ENCODE peak calls at places on chromosomes 2 and 18, in nine cellular contexts. N, U, F, M, C, E, J, K and Q are unnamed samples.

GRCh38 chr2:102235042-102235473 is 48.2 kb downstream of the IL1RL2 start:
- DNase-seq in K (no peak), J (no peak), F (no peak), N (no peak), E (no peak), M (no peak), U (no peak), C (no peak), Q (no peak)

GRCh38 chr2:96146151-96146880 is 1.1 kb upstream of the DUSP2 start:
- DNase-seq in U (peak), J (peak), C (peak), F (no peak), E (peak), K (no peak), N (peak), M (peak), Q (no peak)

GRCh38 chr2:69216535-69217332 is 170.3 kb downstream of the GFPT1 start:
- DNase-seq in N (no peak), F (no peak), E (no peak), U (no peak), K (peak), J (no peak), M (no peak), C (no peak), Q (no peak)

GRCh38 chr18:80103231-80103630 is 5.8 kb upstream of the ADNP2 start:
- DNase-seq in M (peak), U (no peak), K (no peak), F (no peak), J (no peak), C (no peak), E (no peak), N (no peak), Q (peak)

GRCh38 chr2:216339456-216340279 is 32.6 kb downstream of the MARCHF4 start:
- DNase-seq in F (no peak), E (no peak), C (no peak), M (peak), J (no peak), K (peak), N (no peak), U (no peak), Q (no peak)

GRCh38 chr2:109526442-109526970 is 87.3 kb downstream of the SEPTIN10 start:
- DNase-seq in E (no peak), K (no peak), M (no peak), U (no peak), J (no peak), F (no peak), C (no peak), N (no peak), Q (peak)

GRCh38 chr18:10301831-10302483 is 152.5 kb upstream of the APCDD1 start:
- DNase-seq in J (no peak), K (no peak), C (no peak), E (no peak), F (no peak), U (no peak), N (no peak), M (no peak), Q (peak)

GRCh38 chr18:40810371-40810770 is 1144.7 kb upstream of the PIK3C3 start:
- DNase-seq in U (no peak), F (peak), N (no peak), J (no peak), C (no peak), E (no peak), K (no peak), M (no peak), Q (no peak)

GRCh38 chr18:51430538-51430937 is 233.1 kb upstream of the MEX3C start:
- DNase-seq in U (no peak), J (no peak), E (no peak), N (no peak), K (no peak), C (no peak), F (peak), M (no peak), Q (no peak)

GRCh38 chr2:191569025-191569424 is 108.9 kb upstream of the NABP1 start:
- DNase-seq in E (no peak), K (no peak), M (no peak), J (no peak), N (no peak), U (no peak), F (no peak), C (no peak), Q (no peak)

GRCh38 chr2:207674826-207675225 is 36.6 kb upstream of the CCNYL1 start:
- DNase-seq in U (no peak), J (no peak), N (no peak), K (no peak), E (no peak), F (no peak), M (no peak), C (no peak), Q (no peak)

GRCh38 chr2:45241061-45241561 is 231.9 kb upstream of the SIX2 start:
- DNase-seq in M (peak), K (no peak), N (no peak), U (no peak), C (no peak), J (no peak), F (peak), E (no peak), Q (no peak)

GRCh38 chr2:240435457-240435954 is at the start of gene GPC1:
- DNase-seq in C (peak), U (peak), J (peak), N (peak), E (peak), F (no peak), K (peak), M (peak), Q (no peak)

GRCh38 chr2:225735844-225736243 is 336.3 kb downstream of the NYAP2 start:
- DNase-seq in E (no peak), M (peak), N (no peak), J (no peak), C (no peak), U (no peak), K (no peak), F (peak), Q (no peak)

GRCh38 chr18:55083461-55083860 is 124.2 kb upstream of the CCDC68 start:
- DNase-seq in M (no peak), F (no peak), K (no peak), C (no peak), E (no peak), N (no peak), J (no peak), U (no peak), Q (no peak)

GRCh38 chr2:43039376-43040080 is 186.9 kb downstream of the ZFP36L2 start:
- DNase-seq in E (no peak), N (no peak), K (no peak), M (peak), F (no peak), C (no peak), U (no peak), J (no peak), Q (no peak)

GRCh38 chr2:88755836-88756235 is 64.4 kb downstream of the RPIA start:
- DNase-seq in M (no peak), F (no peak), C (no peak), E (no peak), N (no peak), K (no peak), J (no peak), U (no peak), Q (no peak)

GRCh38 chr2:157442136-157442535 is 1.8 kb downstream of the CYTIP start:
- DNase-seq in E (no peak), N (no peak), J (no peak), F (no peak), C (no peak), U (no peak), K (no peak), M (no peak), Q (no peak)

GRCh38 chr2:234493117-234493516 is 3.8 kb downstream of the ARL4C start:
- DNase-seq in K (no peak), C (no peak), U (no peak), F (no peak), J (no peak), M (no peak), E (no peak), N (no peak), Q (no peak)

GRCh38 chr2:63639344-63639743 is 50.6 kb downstream of the MDH1 start:
- DNase-seq in E (no peak), M (no peak), F (no peak), J (no peak), U (no peak), C (no peak), K (no peak), N (no peak), Q (no peak)

GRCh38 chr2:84870306-84870705 is 10.6 kb downstream of the TRABD2A start:
- DNase-seq in N (no peak), C (no peak), U (no peak), M (no peak), F (no peak), E (no peak), K (no peak), J (no peak), Q (no peak)
- TF ChIP-seq CTCF in N (no peak), C (no peak), U (peak), M (no peak), F (no peak), E (no peak), K (no peak), J (no peak), Q (no peak)

GRCh38 chr2:222690564-222691200 is 19.2 kb downstream of the MOGAT1 start:
- DNase-seq in F (no peak), E (peak), N (peak), C (peak), K (peak), U (peak), J (peak), M (peak), Q (peak)

GRCh38 chr2:222689322-222689721 is 17.9 kb downstream of the MOGAT1 start:
- DNase-seq in M (no peak), F (no peak), J (no peak), E (no peak), N (no peak), C (no peak), U (no peak), K (no peak), Q (no peak)

GRCh38 chr2:222698276-222698675 is 26.8 kb downstream of the MOGAT1 start:
- DNase-seq in N (no peak), E (no peak), U (no peak), C (no peak), F (no peak), M (no peak), K (no peak), J (no peak), Q (no peak)

GRCh38 chr2:222688912-222689311 is 17.5 kb downstream of the MOGAT1 start:
- DNase-seq in M (no peak), C (no peak), N (no peak), F (no peak), U (no peak), K (no peak), E (no peak), J (no peak), Q (no peak)

GRCh38 chr2:222693837-222694236 is 22.4 kb downstream of the MOGAT1 start:
- DNase-seq in K (no peak), M (no peak), C (no peak), F (no peak), U (no peak), J (no peak), N (no peak), E (no peak), Q (no peak)
- TF ChIP-seq CTCF in K (peak), M (peak), C (no peak), F (peak), U (peak), J (no peak), N (no peak), E (no peak), Q (peak)

GRCh38 chr2:21123473-21124393 is at the start of gene TDRD15:
- DNase-seq in N (no peak), E (no peak), C (no peak), K (no peak), U (no peak), F (no peak), M (no peak), J (no peak), Q (peak)

GRCh38 chr2:21117688-21118087 is 6.1 kb upstream of the TDRD15 start:
- DNase-seq in M (no peak), E (no peak), J (no peak), N (no peak), U (no peak), K (no peak), C (no peak), F (no peak), Q (no peak)

GRCh38 chr2:21118302-21118920 is 5.4 kb upstream of the TDRD15 start:
- DNase-seq in E (no peak), M (no peak), J (no peak), C (peak), N (no peak), U (no peak), K (peak), F (no peak), Q (no peak)
- TF ChIP-seq CTCF in E (peak), M (peak), J (peak), C (peak), N (no peak), U (peak), K (peak), F (peak), Q (peak)

GRCh38 chr2:10232096-10232815 is 70.4 kb upstream of the HPCAL1 start:
- DNase-seq in N (no peak), M (peak), U (no peak), E (peak), F (no peak), J (no peak), K (no peak), C (no peak), Q (no peak)
- TF ChIP-seq CTCF in N (no peak), M (no peak), U (no peak), E (no peak), F (no peak), J (no peak), K (no peak), C (no peak), Q (no peak)

DNA sequence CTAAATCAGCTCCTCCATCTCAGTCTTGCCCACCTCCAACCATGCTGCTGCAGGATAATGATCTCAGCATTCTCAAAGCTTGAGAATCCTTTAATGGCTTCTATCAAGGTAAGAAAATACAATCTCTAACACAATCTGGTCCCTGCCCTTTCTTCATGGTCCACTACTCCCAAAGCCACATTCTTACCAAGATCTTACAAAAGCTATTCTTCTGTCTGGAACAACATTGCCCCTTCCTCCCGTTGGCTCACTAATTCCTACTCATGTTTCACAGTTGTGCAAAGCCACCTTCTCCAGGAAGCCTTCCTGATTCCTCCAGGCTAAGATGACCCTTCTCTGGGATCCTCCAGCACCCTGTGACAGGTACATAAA is 5.9 kb upstream of the SFXN5 start:
- DNase-seq in J (no peak), N (no peak), C (no peak), U (no peak), K (no peak), M (no peak), F (no peak), E (no peak), Q (no peak)
- TF ChIP-seq CTCF in J (no peak), N (no peak), C (no peak), U (no peak), K (no peak), M (no peak), F (no peak), E (no peak), Q (no peak)

DNA sequence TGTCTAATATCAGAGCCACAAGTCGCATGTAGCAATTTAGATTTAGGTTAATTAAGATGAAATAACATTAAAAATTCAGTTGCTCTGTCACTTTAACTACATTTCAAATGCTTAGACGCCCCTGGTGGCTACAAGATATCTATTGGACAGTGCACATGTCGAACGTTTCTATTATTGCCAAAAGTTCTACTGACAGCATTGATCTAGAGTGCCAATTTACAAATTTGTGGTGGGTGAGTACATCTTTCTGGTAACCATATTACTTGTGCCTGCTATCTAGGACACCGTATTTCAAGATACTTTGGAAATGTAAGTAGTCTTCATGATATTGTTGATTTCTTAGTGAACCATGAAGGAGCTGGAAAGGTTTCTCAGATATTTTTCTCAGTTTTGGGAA is 20.3 kb downstream of the PIK3C3 start:
- DNase-seq in F (no peak), N (no peak), M (no peak), J (no peak), K (no peak), E (no peak), C (no peak), U (no peak), Q (no peak)
- TF ChIP-seq CTCF in F (no peak), N (no peak), M (no peak), J (no peak), K (no peak), E (no peak), C (no peak), U (no peak), Q (no peak)

GRCh38 chr2:172865422-172865821 is 129.8 kb downstream of the RAPGEF4 start:
- DNase-seq in K (no peak), E (no peak), M (peak), F (no peak), U (no peak), C (no peak), N (no peak), J (no peak), Q (no peak)
- TF ChIP-seq CTCF in K (no peak), E (no peak), M (peak), F (peak), U (peak), C (no peak), N (no peak), J (no peak), Q (no peak)